ENCODE peak calls at places on chromosomes 4 and X, in ten cellular contexts. N, W, V, I, M, Y, G, R, P and B are unnamed samples.

GRCh38 chr4:97073194-97073593 is 1070.1 kb downstream of the STPG2 start:
- DNase-seq in V (no peak), I (no peak), N (no peak), Y (no peak), M (no peak), P (no peak), G (no peak), R (no peak), W (peak; percentile 48), B (no peak)

GRCh38 chr4:14184265-14184664 is 556.7 kb upstream of the BOD1L1 start:
- DNase-seq in W (no peak), V (no peak), M (no peak), P (peak; percentile 35), I (no peak), G (no peak), Y (peak; percentile 33), N (no peak), R (no peak), B (no peak)

GRCh38 chrX:12951590-12951965 is 23.3 kb upstream of the TMSB4X start:
- DNase-seq in W (no peak), V (no peak), I (no peak), Y (no peak), M (no peak), P (no peak), R (no peak), N (no peak), G (no peak), B (no peak)

GRCh38 chr4:120902925-120903324 is 19.6 kb downstream of the PRDM5 start:
- DNase-seq in V (no peak), W (no peak), I (no peak), M (no peak), R (no peak), P (no peak), N (no peak), Y (no peak), G (peak; percentile 12), B (no peak)

GRCh38 chr4:166174717-166175510 is 301.9 kb downstream of the TLL1 start:
- DNase-seq in P (no peak), M (no peak), N (no peak), V (no peak), G (no peak), Y (no peak), I (no peak), W (peak; percentile 7), R (no peak), B (no peak)

GRCh38 chr4:82866706-82867385 is 24.1 kb downstream of the SEC31A start:
- DNase-seq in M (no peak), P (no peak), W (no peak), G (no peak), R (no peak), I (no peak), N (no peak), Y (no peak), V (no peak), B (no peak)

GRCh38 chr4:151541438-151542071 is 132.6 kb downstream of the FHIP1A start:
- DNase-seq in W (peak; percentile 81), M (no peak), N (no peak), P (peak; percentile 94), V (no peak), Y (no peak), I (no peak), R (no peak), G (no peak), B (no peak)

GRCh38 chrX:110853610-110854009 is 58.0 kb upstream of the CHRDL1 start:
- DNase-seq in P (peak; percentile 19), Y (no peak), I (no peak), W (peak; percentile 6), G (no peak), R (peak; percentile 24), N (no peak), M (peak; percentile 35), V (peak; percentile 3), B (peak; percentile 20)

GRCh38 chr4:174523003-174523693 is 860 bp upstream of the HPGD start:
- DNase-seq in V (no peak), N (no peak), I (no peak), W (no peak), M (no peak), Y (no peak), G (no peak), P (no peak), R (no peak), B (no peak)

GRCh38 chr4:2793578-2793919 is 664 bp downstream of the SH3BP2 start:
- DNase-seq in N (peak; percentile 71), I (no peak), Y (peak; percentile 44), P (no peak), W (no peak), M (peak; percentile 67), G (peak; percentile 77), V (peak; percentile 25), R (no peak), B (no peak)

GRCh38 chr4:150297861-150298474 is 219.7 kb downstream of the DCLK2 start:
- DNase-seq in G (peak; percentile 57), Y (no peak), I (no peak), W (peak; percentile 60), M (no peak), R (peak; percentile 28), P (peak; percentile 63), N (no peak), V (peak; percentile 84), B (peak; percentile 26)

GRCh38 chrX:13345037-13345436 is 25.2 kb upstream of the ATXN3L start:
- DNase-seq in M (no peak), P (no peak), W (peak; percentile 52), I (no peak), R (no peak), V (no peak), N (no peak), Y (no peak), G (no peak), B (no peak)

GRCh38 chr4:73433140-73433539 is 2.9 kb upstream of the AFP start:
- DNase-seq in V (no peak), I (no peak), Y (no peak), N (no peak), M (no peak), G (no peak), W (no peak), R (no peak), P (no peak), B (no peak)

GRCh38 chr4:96983830-96984229 is 1143.9 kb downstream of the PDHA2 start:
- DNase-seq in V (no peak), Y (no peak), W (peak; percentile 55), N (no peak), P (no peak), R (no peak), M (no peak), I (no peak), G (no peak), B (no peak)

GRCh38 chrX:13179100-13179499 is 134.7 kb upstream of the FAM9C start:
- DNase-seq in V (no peak), P (no peak), W (no peak), N (no peak), G (no peak), I (no peak), Y (no peak), R (no peak), M (no peak), B (no peak)

GRCh38 chrX:39726810-39727209 is 370.9 kb downstream of the BCOR start:
- DNase-seq in G (no peak), N (peak; percentile 66), I (no peak), P (peak; percentile 66), V (peak; percentile 19), M (no peak), Y (peak; percentile 42), R (no peak), W (no peak), B (no peak)

GRCh38 chr4:4267981-4268380 is 20.0 kb upstream of the TMEM128 start:
- DNase-seq in I (no peak), G (no peak), N (no peak), R (no peak), P (no peak), V (peak; percentile 24), M (no peak), W (no peak), Y (no peak), B (no peak)

GRCh38 chr4:8052160-8052691 is 106.4 kb downstream of the ABLIM2 start:
- DNase-seq in R (no peak), G (no peak), N (no peak), V (no peak), W (no peak), P (no peak), Y (no peak), M (peak; percentile 72), I (no peak), B (no peak)

GRCh38 chr4:142719854-142720541 is 126.1 kb downstream of the INPP4B start:
- DNase-seq in I (no peak), Y (no peak), W (peak; percentile 27), G (no peak), M (no peak), N (no peak), V (peak; percentile 50), R (no peak), P (peak; percentile 5), B (peak; percentile 3)